ENCODE peak calls at places on chromosomes 2 and 18, in nine cellular contexts. A, H, K, N, V, Q, F, G and Z are unnamed samples.

GRCh38 chr2:200619275-200619674 is 33.5 kb downstream of the AOX1 start:
- DNase-seq in H (no peak), K (peak; percentile 21), G (no peak), A (no peak), F (no peak), Q (no peak), N (no peak), V (no peak), Z (no peak)

GRCh38 chr2:108574332-108574731 is 40.1 kb downstream of the LIMS1 start:
- DNase-seq in N (no peak), K (no peak), Q (no peak), F (no peak), V (no peak), H (no peak), G (no peak), A (no peak), Z (no peak)

GRCh38 chr2:107648781-107649413 is 177.8 kb upstream of the RGPD4 start:
- DNase-seq in Q (peak; percentile 49), G (no peak), K (no peak), N (no peak), A (no peak), F (no peak), H (no peak), V (no peak), Z (no peak)

GRCh38 chr18:8807502-8807833 is 102.1 kb downstream of the MTCL1 start:
- DNase-seq in F (no peak), N (no peak), K (no peak), G (no peak), V (no peak), H (no peak), A (no peak), Q (no peak), Z (no peak)

GRCh38 chr18:22015156-22015555 is 154.2 kb upstream of the GATA6 start:
- DNase-seq in N (no peak), F (no peak), K (no peak), H (no peak), G (no peak), Q (no peak), V (no peak), A (no peak), Z (no peak)

GRCh38 chr18:12645751-12646203 is 12.1 kb downstream of the SPIRE1 start:
- DNase-seq in A (no peak), H (peak; percentile 72), V (peak; percentile 55), K (no peak), G (peak; percentile 52), N (no peak), Q (no peak), F (peak; percentile 31), Z (no peak)

GRCh38 chr18:64372850-64373249 is 224.0 kb upstream of the LINC00305 start:
- DNase-seq in K (no peak), G (no peak), H (no peak), F (no peak), Q (no peak), N (no peak), A (no peak), V (no peak), Z (no peak)

GRCh38 chr2:220580113-220580512 is 952.7 kb downstream of the SLC4A3 start:
- DNase-seq in A (no peak), V (no peak), N (no peak), K (no peak), G (no peak), Q (no peak), H (no peak), F (no peak), Z (no peak)

GRCh38 chr18:28357785-28358401 is 181.0 kb upstream of the CDH2 start:
- DNase-seq in H (no peak), G (peak; percentile 3), Q (peak; percentile 17), K (no peak), A (no peak), F (no peak), N (no peak), V (no peak), Z (no peak)

GRCh38 chr2:43084699-43085091 is 141.7 kb downstream of the ZFP36L2 start:
- DNase-seq in Q (no peak), K (peak; percentile 78), F (peak; percentile 71), H (peak; percentile 90), A (no peak), V (peak; percentile 32), G (peak; percentile 85), N (peak; percentile 83), Z (no peak)

GRCh38 chr2:123179526-123179925 is 845.6 kb upstream of the CNTNAP5 start:
- DNase-seq in V (no peak), G (peak; percentile 56), A (no peak), Q (no peak), F (no peak), K (no peak), N (no peak), H (no peak), Z (no peak)

GRCh38 chr2:55224761-55225261 is 7.3 kb downstream of the CLHC1 start:
- DNase-seq in N (peak; percentile 80), G (no peak), Q (no peak), K (no peak), H (no peak), F (peak; percentile 39), A (no peak), V (peak; percentile 79), Z (no peak)

GRCh38 chr2:164913640-164914346 is 41.5 kb downstream of the SLC38A11 start:
- DNase-seq in Q (no peak), F (no peak), A (no peak), H (peak; percentile 62), G (peak; percentile 48), V (no peak), N (no peak), K (peak; percentile 34), Z (no peak)

GRCh38 chr2:234722176-234722575 is 225.3 kb upstream of the ARL4C start:
- DNase-seq in H (peak; percentile 58), F (no peak), G (peak; percentile 51), A (no peak), Q (no peak), N (no peak), V (no peak), K (no peak), Z (no peak)

GRCh38 chr2:156589381-156590079 is 153.4 kb downstream of the GPD2 start:
- DNase-seq in Q (no peak), A (no peak), V (no peak), F (no peak), G (peak; percentile 67), N (no peak), H (peak; percentile 76), K (peak; percentile 75), Z (peak; percentile 31)

GRCh38 chr2:238383135-238383534 is 43.6 kb upstream of the ASB1 start:
- DNase-seq in V (no peak), A (no peak), Q (no peak), H (no peak), G (no peak), K (no peak), N (no peak), F (no peak), Z (no peak)
- TF ChIP-seq CTCF in V (no peak), A (no peak), Q (no peak), H (no peak), G (no peak), K (no peak), N (no peak), F (no peak), Z (no peak)

GRCh38 chr18:58391932-58392331 is 237.0 kb downstream of the ALPK2 start:
- DNase-seq in A (no peak), N (no peak), K (peak; percentile 4), H (peak; percentile 8), F (no peak), Q (no peak), V (no peak), G (peak; percentile 21), Z (no peak)
- TF ChIP-seq CTCF in A (no peak), N (no peak), K (no peak), H (no peak), F (no peak), Q (no peak), V (no peak), G (peak; percentile 6), Z (no peak)

DNA sequence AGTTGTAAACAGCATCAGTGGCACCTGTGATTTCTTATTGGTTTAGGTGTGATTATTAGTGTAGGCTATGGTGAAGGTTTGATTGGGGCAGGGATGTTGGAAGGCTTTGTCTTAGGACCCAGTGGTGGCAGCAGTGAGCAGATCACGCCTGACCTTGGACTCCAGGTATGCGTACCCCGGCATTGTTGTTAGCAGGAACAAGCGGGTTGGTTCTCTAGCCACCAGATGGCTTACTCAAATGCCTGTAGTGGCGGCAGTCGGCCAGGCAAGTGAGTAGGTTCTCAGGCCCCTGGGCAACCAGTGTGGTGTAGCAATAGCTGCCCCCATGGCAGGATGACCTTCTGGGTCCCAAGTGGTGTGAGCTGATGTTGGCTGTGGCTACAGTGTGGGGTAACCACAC is 558.3 kb downstream of the KCNJ3 start:
- DNase-seq in G (no peak), K (no peak), Q (peak; percentile 56), V (no peak), H (no peak), F (no peak), N (no peak), A (no peak), Z (no peak)
- TF ChIP-seq CTCF in G (no peak), K (no peak), Q (no peak), V (no peak), H (no peak), F (no peak), N (no peak), A (no peak), Z (peak; percentile 14)

GRCh38 chr2:215143458-215143857 is 5.0 kb upstream of the ABCA12 start:
- DNase-seq in Q (no peak), H (no peak), F (no peak), A (no peak), G (no peak), K (no peak), V (no peak), N (no peak), Z (no peak)
- TF ChIP-seq CTCF in Q (no peak), H (no peak), F (no peak), A (no peak), G (no peak), K (no peak), V (no peak), N (no peak), Z (no peak)

DNA sequence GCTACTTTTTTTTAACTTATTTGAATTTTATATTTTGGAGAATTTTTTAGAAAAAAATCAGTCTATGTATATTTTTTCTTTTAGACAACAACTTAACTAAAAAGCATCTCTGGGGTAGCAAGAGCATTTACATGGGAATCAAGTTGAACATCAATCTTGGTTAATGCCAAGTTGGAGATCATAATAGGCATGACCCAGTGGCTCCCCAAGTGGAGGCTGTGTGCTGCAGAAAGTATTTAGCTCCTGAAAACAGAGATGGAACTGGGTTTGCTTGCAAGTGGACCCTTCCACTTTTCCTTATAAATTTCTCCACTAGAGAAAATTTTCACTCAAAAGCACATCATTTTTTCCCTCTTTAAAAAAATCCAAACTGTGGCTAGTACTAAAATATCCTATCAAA is 23.9 kb upstream of the CAVIN2 start:
- DNase-seq in N (no peak), A (no peak), H (no peak), G (no peak), F (no peak), K (no peak), Q (peak; percentile 14), V (no peak), Z (no peak)
- TF ChIP-seq CTCF in N (no peak), A (no peak), H (peak; percentile 24), G (no peak), F (no peak), K (peak; percentile 46), Q (no peak), V (no peak), Z (peak; percentile 2)

GRCh38 chr18:34867520-34867919 is 157.4 kb downstream of the DTNA start:
- DNase-seq in H (peak; percentile 32), A (no peak), F (peak; percentile 16), K (no peak), V (no peak), G (peak; percentile 43), N (no peak), Q (peak; percentile 61), Z (no peak)
- TF ChIP-seq CTCF in H (peak; percentile 22), A (no peak), F (peak; percentile 40), K (peak; percentile 32), V (no peak), G (peak; percentile 38), N (no peak), Q (peak; percentile 21), Z (peak; percentile 56)